ENCODE peak calls at places on chromosomes 11 and 22, in seven cellular contexts. K is pancreas, D is cardiac muscle cell, X is stomach, N is adrenal gland, L is testis, M is OCI-LY7. O is an unnamed sample. For H3K9me3 and H3K4me1, the result is how much of the 10 kb centered on the place peaks cover.

GRCh38 chr11:94002226-94002625 is 18.9 kb upstream of the HEPHL1 start:
- DNase-seq in K (no peak), D (no peak), X (no peak), N (no peak), L (no peak), M (no peak), O (no peak)

GRCh38 chr11:8566613-8567210 is 27.3 kb downstream of the STK33 start:
- DNase-seq in K (no peak), D (peak), X (no peak), N (no peak), L (no peak), M (peak), O (no peak)

GRCh38 chr11:8584511-8584910 is 9.5 kb downstream of the STK33 start:
- DNase-seq in K (no peak), D (no peak), X (no peak), N (no peak), L (no peak), M (no peak), O (no peak)

GRCh38 chr11:16321148-16321547 is 35.2 kb downstream of the SOX6 start:
- DNase-seq in K (no peak), D (no peak), X (no peak), N (no peak), L (no peak), M (no peak), O (no peak)

GRCh38 chr11:67613960-67614715 is 7.4 kb downstream of the NDUFV1 start:
- DNase-seq in K (peak), D (peak), X (peak), N (peak), L (no peak), M (peak), O (peak)

GRCh38 chr11:75261474-75261847 is 20.9 kb downstream of the TPBGL start:
- DNase-seq in K (no peak), D (no peak), X (no peak), N (no peak), L (no peak), M (no peak), O (peak)

GRCh38 chr11:26844963-26845362 is 123.1 kb upstream of the SLC5A12 start:
- DNase-seq in K (no peak), D (no peak), X (no peak), N (no peak), L (no peak), M (no peak), O (no peak)

GRCh38 chr11:121722431-121723256 is 269.9 kb upstream of the SORL1-AS1 start:
- DNase-seq in K (peak), D (peak), X (peak), N (peak), L (peak), M (no peak), O (peak)

GRCh38 chr11:45881708-45882368 is 3.6 kb upstream of the MAPK8IP1 start:
- DNase-seq in K (no peak), D (no peak), X (no peak), N (no peak), L (no peak), M (no peak), O (no peak)

GRCh38 chr11:127395034-127395433 is 394.5 kb upstream of the KIRREL3 start:
- DNase-seq in K (no peak), D (peak), X (no peak), N (no peak), L (peak), M (no peak), O (no peak)

GRCh38 chr11:122393209-122393850 is 262.2 kb upstream of the UBASH3B start:
- DNase-seq in K (no peak), D (no peak), X (no peak), N (no peak), L (no peak), M (no peak), O (no peak)

GRCh38 chr11:104564921-104565580 is 333.2 kb downstream of the CASP12 start:
- DNase-seq in K (no peak), D (no peak), X (no peak), N (no peak), L (no peak), M (no peak), O (no peak)

GRCh38 chr11:86515297-86516094 is 140.8 kb downstream of the CCDC81 start:
- DNase-seq in K (no peak), D (no peak), X (no peak), N (peak), L (no peak), M (no peak), O (peak)

GRCh38 chr11:46631676-46632075 is 14.3 kb downstream of the ATG13 start:
- DNase-seq in K (no peak), D (no peak), X (no peak), N (no peak), L (no peak), M (no peak), O (no peak)

DNA sequence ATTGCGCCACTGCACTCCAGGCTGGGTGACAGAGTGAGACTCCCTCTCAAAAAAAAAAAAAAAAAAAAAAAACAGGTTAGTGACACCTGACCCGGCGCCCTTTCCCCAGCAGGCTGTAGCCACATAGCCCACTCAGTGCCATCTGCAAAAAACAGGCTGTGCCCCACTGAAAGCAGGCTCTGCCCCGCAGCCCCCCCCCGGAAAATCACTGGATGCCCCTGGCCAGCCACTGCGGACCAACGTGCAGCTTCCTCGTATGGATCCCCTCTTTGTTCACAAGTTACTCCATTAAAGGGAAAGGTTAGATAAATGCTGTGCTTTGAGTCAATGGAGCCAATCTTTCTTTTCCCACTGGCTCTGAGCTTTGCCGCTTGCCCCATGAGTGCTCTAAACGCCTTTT is 660.3 kb downstream of the TBC1D22A start:
- DNase-seq in K (no peak), D (no peak), X (no peak), N (no peak), L (no peak), M (no peak), O (no peak)
- H3K9me3 ChIP-seq in K (under half), D (under half), X (under half), N (under half), L (under half), M (under half), O (under half)

GRCh38 chr11:131671764-131672163 is 301.3 kb downstream of the NTM start:
- DNase-seq in K (no peak), D (peak), X (no peak), N (no peak), L (peak), M (no peak), O (no peak)
- TF ChIP-seq CTCF in K (no peak), D (no peak), X (no peak), N (no peak), L (no peak), M (no peak), O (no peak)

DNA sequence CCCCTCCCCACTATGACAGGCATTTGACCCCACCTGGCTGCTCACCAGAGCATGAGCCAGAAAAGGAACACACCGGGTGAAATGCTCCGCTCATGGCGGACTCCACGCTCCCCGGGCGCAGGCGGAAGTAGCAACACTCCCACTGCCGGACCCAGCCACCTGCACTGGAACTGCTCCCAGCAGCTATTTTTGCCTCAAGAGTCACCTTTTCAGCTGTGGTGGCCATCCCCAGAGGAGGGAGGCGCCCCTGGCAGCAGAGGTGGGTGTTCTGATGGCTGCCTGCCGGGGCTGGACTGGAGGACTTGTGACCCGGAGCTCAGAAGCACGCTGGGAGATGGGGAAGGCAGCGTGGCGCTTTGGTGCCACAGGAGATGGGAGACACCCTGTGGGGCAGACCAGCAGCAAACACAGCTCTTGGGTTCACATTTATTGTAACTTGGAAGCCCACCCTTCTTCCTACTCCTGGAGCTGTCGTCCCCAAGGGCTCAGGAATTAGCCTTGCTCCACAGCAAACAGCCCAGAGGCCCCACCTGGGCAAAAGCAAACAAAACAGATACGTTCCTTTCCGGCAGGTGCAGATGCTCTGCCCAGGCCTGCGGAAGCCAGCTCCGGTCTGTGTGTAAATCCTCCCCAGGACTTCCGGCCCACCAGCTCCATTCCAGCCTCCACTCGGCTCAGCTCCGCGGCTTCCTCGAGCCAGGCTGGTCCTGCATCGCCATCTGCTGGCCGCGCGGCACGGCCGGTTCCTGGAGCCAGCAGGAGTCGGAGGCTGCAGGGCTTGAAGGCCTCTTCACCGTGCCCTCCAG is 3.7 kb downstream of the RPS19BP1 start:
- DNase-seq in K (peak), D (peak), X (peak), N (peak), L (peak), M (peak), O (peak)
- H3K4me1 ChIP-seq in K (under half), D (under half), X (half or more), N (under half), L (half or more), M (half or more), O (under half)

GRCh38 chr22:47512617-47513016 is 750.2 kb downstream of the TBC1D22A start:
- DNase-seq in K (no peak), D (no peak), X (no peak), N (no peak), L (no peak), M (no peak), O (no peak)
- H3K9me3 ChIP-seq in K (under half), D (under half), X (under half), N (under half), L (under half), M (under half), O (under half)

GRCh38 chr11:11988862-11989261 is 19.6 kb downstream of the DKK3 start:
- DNase-seq in K (no peak), D (peak), X (no peak), N (no peak), L (no peak), M (no peak), O (no peak)
- TF ChIP-seq CTCF in K (no peak), D (peak), X (no peak), N (no peak), L (no peak), M (no peak), O (no peak)

GRCh38 chr22:36367479-36367878 is 20.3 kb downstream of the MYH9 start:
- DNase-seq in K (no peak), D (no peak), X (no peak), N (no peak), L (peak), M (no peak), O (no peak)
- H3K4me1 ChIP-seq in K (half or more), D (half or more), X (half or more), N (half or more), L (half or more), M (under half), O (under half)

DNA sequence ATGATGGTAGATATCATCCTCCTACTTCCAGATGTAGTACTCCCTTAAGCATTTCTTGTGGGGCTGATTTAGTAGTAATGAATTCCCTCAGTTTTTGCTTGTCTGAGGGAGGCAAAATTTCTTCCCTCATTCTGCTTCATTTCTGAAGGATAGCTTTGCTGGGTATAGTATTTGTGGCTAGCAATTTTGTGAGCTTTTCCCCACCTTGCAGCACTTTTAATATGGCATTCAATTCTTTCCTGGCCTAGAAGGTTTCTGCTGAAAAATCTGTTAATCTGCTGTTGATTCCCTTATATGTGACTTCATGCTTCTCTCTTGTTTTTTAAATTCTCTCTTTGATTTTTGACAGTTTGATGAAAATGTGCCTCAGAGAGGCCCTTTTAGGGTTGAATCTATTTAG is 50.4 kb downstream of the KCNQ1OT1 start:
- DNase-seq in K (no peak), D (no peak), X (no peak), N (no peak), L (no peak), M (no peak), O (no peak)
- H3K9me3 ChIP-seq in K (under half), D (under half), X (half or more), N (under half), L (under half), M (under half), O (under half)

GRCh38 chr11:117510646-117511045 is 183.0 kb downstream of the CEP164 start:
- DNase-seq in K (no peak), D (no peak), X (no peak), N (no peak), L (no peak), M (no peak), O (no peak)

GRCh38 chr11:117506856-117507425 is 179.3 kb downstream of the CEP164 start:
- DNase-seq in K (no peak), D (no peak), X (no peak), N (no peak), L (no peak), M (no peak), O (no peak)

GRCh38 chr11:117511981-117512448 is 184.4 kb downstream of the CEP164 start:
- DNase-seq in K (no peak), D (no peak), X (no peak), N (no peak), L (no peak), M (no peak), O (no peak)

GRCh38 chr11:117511483-117511934 is 183.9 kb downstream of the CEP164 start:
- DNase-seq in K (no peak), D (no peak), X (no peak), N (no peak), L (no peak), M (no peak), O (no peak)

GRCh38 chr11:117509543-117509942 is 181.9 kb downstream of the CEP164 start:
- DNase-seq in K (no peak), D (no peak), X (no peak), N (no peak), L (no peak), M (no peak), O (no peak)
- TF ChIP-seq CTCF in K (no peak), D (no peak), X (no peak), N (no peak), L (no peak), M (peak), O (no peak)

GRCh38 chr11:101226617-101227016 is 97.0 kb upstream of the PGR start:
- DNase-seq in K (no peak), D (no peak), X (no peak), N (no peak), L (no peak), M (no peak), O (no peak)

GRCh38 chr11:101224221-101224620 is 94.6 kb upstream of the PGR start:
- DNase-seq in K (no peak), D (no peak), X (no peak), N (no peak), L (no peak), M (no peak), O (no peak)
- H3K4me1 ChIP-seq in K (under half), D (under half), X (under half), N (under half), L (under half), M (under half), O (under half)

GRCh38 chr11:134560066-134560465 is 148.0 kb upstream of the B3GAT1 start:
- DNase-seq in K (no peak), D (no peak), X (no peak), N (peak), L (peak), M (no peak), O (no peak)
- H3K9me3 ChIP-seq in K (under half), D (under half), X (under half), N (under half), L (under half), M (under half), O (under half)

O was measured in uterus.